ENCODE peak calls at places on chromosome 13, in eight cellular contexts. One of them, this sample, is unnamed.
A peak's percentile ranks its signal among the peaks of the same experiment; 100 is the strongest.

GRCh38 chr13:57627663-57628062 is 3.9 kb upstream of the PCDH17 start:
- DNase-seq in activated CD8-positive, alpha-beta T cell treated with anti-CD3 and anti-CD28 coated beads, Interleukin-2, amount 10 ng/mL, durations not matched to agents 7 days and 5 days: no peak
- DNase-seq in HAP-1: no peak
- DNase-seq in tibial artery: no peak
- DNase-seq in SK-N-DZ: peak; percentile 49
- DNase-seq in neural crest cell: no peak
- DNase-seq in amniotic stem cell: no peak
- DNase-seq in COR-L47: peak; percentile 30
- DNase-seq in this sample: peak; percentile 39

GRCh38 chr13:47237571-47237970 is 340.7 kb upstream of the HTR2A start:
- DNase-seq in activated CD8-positive, alpha-beta T cell treated with anti-CD3 and anti-CD28 coated beads, Interleukin-2, amount 10 ng/mL, durations not matched to agents 7 days and 5 days: no peak
- DNase-seq in HAP-1: no peak
- DNase-seq in tibial artery: no peak
- DNase-seq in SK-N-DZ: no peak
- DNase-seq in neural crest cell: no peak
- DNase-seq in amniotic stem cell: no peak
- DNase-seq in COR-L47: no peak
- DNase-seq in this sample: no peak

GRCh38 chr13:111908981-111909380 is 158.0 kb upstream of the SOX1 start:
- DNase-seq in activated CD8-positive, alpha-beta T cell treated with anti-CD3 and anti-CD28 coated beads, Interleukin-2, amount 10 ng/mL, durations not matched to agents 7 days and 5 days: no peak
- DNase-seq in HAP-1: no peak
- DNase-seq in tibial artery: peak; percentile 33
- DNase-seq in SK-N-DZ: no peak
- DNase-seq in neural crest cell: no peak
- DNase-seq in amniotic stem cell: no peak
- DNase-seq in COR-L47: no peak
- DNase-seq in this sample: no peak

GRCh38 chr13:25276748-25277147 is 10.5 kb downstream of the MTMR6 start:
- DNase-seq in activated CD8-positive, alpha-beta T cell treated with anti-CD3 and anti-CD28 coated beads, Interleukin-2, amount 10 ng/mL, durations not matched to agents 7 days and 5 days: no peak
- DNase-seq in HAP-1: no peak
- DNase-seq in tibial artery: no peak
- DNase-seq in SK-N-DZ: no peak
- DNase-seq in neural crest cell: no peak
- DNase-seq in amniotic stem cell: no peak
- DNase-seq in COR-L47: no peak
- DNase-seq in this sample: peak; percentile 83

GRCh38 chr13:28590450-28590849 is 68.5 kb upstream of the POMP start:
- DNase-seq in activated CD8-positive, alpha-beta T cell treated with anti-CD3 and anti-CD28 coated beads, Interleukin-2, amount 10 ng/mL, durations not matched to agents 7 days and 5 days: no peak
- DNase-seq in HAP-1: no peak
- DNase-seq in tibial artery: no peak
- DNase-seq in SK-N-DZ: no peak
- DNase-seq in neural crest cell: no peak
- DNase-seq in amniotic stem cell: no peak
- DNase-seq in COR-L47: no peak
- DNase-seq in this sample: no peak

GRCh38 chr13:101115762-101116161 is 300.5 kb downstream of the NALCN start:
- DNase-seq in activated CD8-positive, alpha-beta T cell treated with anti-CD3 and anti-CD28 coated beads, Interleukin-2, amount 10 ng/mL, durations not matched to agents 7 days and 5 days: no peak
- DNase-seq in HAP-1: peak; percentile 10
- DNase-seq in tibial artery: no peak
- DNase-seq in SK-N-DZ: no peak
- DNase-seq in neural crest cell: no peak
- DNase-seq in amniotic stem cell: no peak
- DNase-seq in COR-L47: no peak
- DNase-seq in this sample: peak; percentile 3

GRCh38 chr13:25881946-25882574 is 169.8 kb downstream of the SHISA2 start:
- DNase-seq in activated CD8-positive, alpha-beta T cell treated with anti-CD3 and anti-CD28 coated beads, Interleukin-2, amount 10 ng/mL, durations not matched to agents 7 days and 5 days: no peak
- DNase-seq in HAP-1: peak; percentile 85
- DNase-seq in tibial artery: no peak
- DNase-seq in SK-N-DZ: peak; percentile 86
- DNase-seq in neural crest cell: peak; percentile 6
- DNase-seq in amniotic stem cell: no peak
- DNase-seq in COR-L47: peak; percentile 79
- DNase-seq in this sample: no peak

GRCh38 chr13:100387416-100387815 is 201.2 kb downstream of the GGACT start:
- DNase-seq in activated CD8-positive, alpha-beta T cell treated with anti-CD3 and anti-CD28 coated beads, Interleukin-2, amount 10 ng/mL, durations not matched to agents 7 days and 5 days: no peak
- DNase-seq in HAP-1: no peak
- DNase-seq in tibial artery: no peak
- DNase-seq in SK-N-DZ: no peak
- DNase-seq in neural crest cell: no peak
- DNase-seq in amniotic stem cell: no peak
- DNase-seq in COR-L47: no peak
- DNase-seq in this sample: no peak

GRCh38 chr13:110273254-110273653 is 33.7 kb downstream of the COL4A1 start:
- DNase-seq in activated CD8-positive, alpha-beta T cell treated with anti-CD3 and anti-CD28 coated beads, Interleukin-2, amount 10 ng/mL, durations not matched to agents 7 days and 5 days: no peak
- DNase-seq in HAP-1: no peak
- DNase-seq in tibial artery: no peak
- DNase-seq in SK-N-DZ: no peak
- DNase-seq in neural crest cell: no peak
- DNase-seq in amniotic stem cell: no peak
- DNase-seq in COR-L47: no peak
- DNase-seq in this sample: no peak

GRCh38 chr13:87234981-87235380 is 436.2 kb upstream of the SLITRK5 start:
- DNase-seq in activated CD8-positive, alpha-beta T cell treated with anti-CD3 and anti-CD28 coated beads, Interleukin-2, amount 10 ng/mL, durations not matched to agents 7 days and 5 days: no peak
- DNase-seq in HAP-1: no peak
- DNase-seq in tibial artery: no peak
- DNase-seq in SK-N-DZ: no peak
- DNase-seq in neural crest cell: no peak
- DNase-seq in amniotic stem cell: no peak
- DNase-seq in COR-L47: no peak
- DNase-seq in this sample: no peak

GRCh38 chr13:60662595-60662994 is 265.6 kb downstream of the TDRD3 start:
- DNase-seq in activated CD8-positive, alpha-beta T cell treated with anti-CD3 and anti-CD28 coated beads, Interleukin-2, amount 10 ng/mL, durations not matched to agents 7 days and 5 days: no peak
- DNase-seq in HAP-1: no peak
- DNase-seq in tibial artery: no peak
- DNase-seq in SK-N-DZ: no peak
- DNase-seq in neural crest cell: no peak
- DNase-seq in amniotic stem cell: no peak
- DNase-seq in COR-L47: no peak
- DNase-seq in this sample: no peak

GRCh38 chr13:45119469-45119989 is 781 bp upstream of the GTF2F2 start:
- DNase-seq in activated CD8-positive, alpha-beta T cell treated with anti-CD3 and anti-CD28 coated beads, Interleukin-2, amount 10 ng/mL, durations not matched to agents 7 days and 5 days: peak; percentile 72
- DNase-seq in HAP-1: peak; percentile 20
- DNase-seq in tibial artery: no peak
- DNase-seq in SK-N-DZ: no peak
- DNase-seq in neural crest cell: no peak
- DNase-seq in amniotic stem cell: no peak
- DNase-seq in COR-L47: no peak
- DNase-seq in this sample: peak; percentile 28

GRCh38 chr13:83498045-83498444 is 384.2 kb downstream of the SLITRK1 start:
- DNase-seq in activated CD8-positive, alpha-beta T cell treated with anti-CD3 and anti-CD28 coated beads, Interleukin-2, amount 10 ng/mL, durations not matched to agents 7 days and 5 days: no peak
- DNase-seq in HAP-1: no peak
- DNase-seq in tibial artery: no peak
- DNase-seq in SK-N-DZ: no peak
- DNase-seq in neural crest cell: no peak
- DNase-seq in amniotic stem cell: no peak
- DNase-seq in COR-L47: no peak
- DNase-seq in this sample: peak; percentile 42